ENCODE peak calls at places on chromosomes 1 and 21, in four cellular contexts. R is HTR-8/SVneo, T is iris pigment epithelial cell, N is dermis microvascular lymphatic vessel endothelial cell. Q is an unnamed sample.

GRCh38 chr1:1479547-1480483 is 8.2 kb downstream of the ATAD3B start:
- DNase-seq in N (no peak), R (no peak), T (no peak), Q (peak)

GRCh38 chr1:91650764-91651163 is 150.1 kb downstream of the CDC7 start:
- DNase-seq in R (peak), N (no peak), T (peak), Q (no peak)

GRCh38 chr1:177959793-177960515 is 9.9 kb downstream of the SEC16B start:
- DNase-seq in T (peak), R (peak), N (no peak), Q (no peak)

GRCh38 chr1:59707216-59707615 is 107.5 kb upstream of the HOOK1 start:
- DNase-seq in T (peak), N (no peak), R (peak), Q (no peak)

GRCh38 chr1:11839727-11840705 is 7.6 kb downstream of the NPPA start:
- DNase-seq in T (no peak), N (no peak), R (no peak), Q (no peak)

GRCh38 chr1:54107131-54107530 is 45.7 kb downstream of the CDCP2 start:
- DNase-seq in N (no peak), R (no peak), T (peak), Q (peak)

GRCh38 chr1:93172778-93173177 is 7.4 kb downstream of the TMED5 start:
- DNase-seq in N (no peak), R (no peak), T (no peak), Q (no peak)

GRCh38 chr21:45329261-45330074 is 41.8 kb upstream of the POFUT2 start:
- DNase-seq in T (no peak), R (peak), N (no peak), Q (peak)

GRCh38 chr1:9293512-9294439 is 1.1 kb downstream of the SPSB1 start:
- DNase-seq in N (no peak), T (peak), R (no peak), Q (peak)

GRCh38 chr1:115665746-115666145 is 24.0 kb downstream of the VANGL1 start:
- DNase-seq in N (no peak), R (no peak), T (no peak), Q (no peak)

GRCh38 chr1:235996048-235996785 is 68.7 kb downstream of the NID1 start:
- DNase-seq in T (no peak), R (no peak), N (no peak), Q (no peak)

GRCh38 chr21:30268608-30269197 is 14.0 kb downstream of the KRTAP24-1 start:
- DNase-seq in R (no peak), N (no peak), T (no peak), Q (peak)

GRCh38 chr21:32484706-32485380 is 72.3 kb downstream of the EVA1C start:
- DNase-seq in T (no peak), R (no peak), N (no peak), Q (no peak)

GRCh38 chr1:10387611-10388386 is 11.1 kb upstream of the PGD start:
- DNase-seq in T (peak), R (no peak), N (no peak), Q (peak)

GRCh38 chr1:116676291-116676690 is 8.8 kb upstream of the IGSF3 start:
- DNase-seq in T (no peak), N (no peak), R (no peak), Q (no peak)

GRCh38 chr1:38873027-38873969 is at the start of gene MYCBP:
- DNase-seq in R (peak), T (peak), N (peak), Q (peak)

GRCh38 chr1:33182452-33182851 is 609 bp upstream of the TRIM62 start:
- DNase-seq in T (peak), N (no peak), R (no peak), Q (no peak)

GRCh38 chr21:34648739-34649297 is 20.0 kb upstream of the CLIC6 start:
- DNase-seq in T (no peak), N (no peak), R (no peak), Q (no peak)

GRCh38 chr1:205205055-205205454 is 6.4 kb downstream of the DSTYK start:
- DNase-seq in N (no peak), T (no peak), R (no peak), Q (no peak)

GRCh38 chr1:98947071-98947470 is 57.6 kb downstream of the PLPPR5 start:
- DNase-seq in N (no peak), R (no peak), T (peak), Q (no peak)

GRCh38 chr1:163535807-163536206 is 214.1 kb downstream of the NUF2 start:
- DNase-seq in N (no peak), R (no peak), T (peak), Q (no peak)

GRCh38 chr1:175129997-175130648 is 62.5 kb downstream of the KIAA0040 start:
- DNase-seq in T (peak), N (peak), R (no peak), Q (peak)

GRCh38 chr1:224579526-224579925 is 36.6 kb upstream of the CNIH3 start:
- DNase-seq in N (no peak), R (peak), T (peak), Q (no peak)

GRCh38 chr1:244319283-244320132 is 132.2 kb downstream of the ADSS2 start:
- DNase-seq in N (no peak), T (peak), R (no peak), Q (no peak)

GRCh38 chr1:82337635-82338034 is 536.9 kb downstream of the ADGRL2 start:
- DNase-seq in R (no peak), T (no peak), N (no peak), Q (no peak)

GRCh38 chr1:178541829-178542553 is 29.1 kb downstream of the TEX35 start:
- DNase-seq in T (no peak), N (no peak), R (peak), Q (peak)

GRCh38 chr1:247368501-247368900 is 36.8 kb upstream of the ZNF496 start:
- DNase-seq in T (no peak), N (no peak), R (no peak), Q (no peak)

GRCh38 chr1:61397915-61398314 is 315.6 kb downstream of the NFIA start:
- DNase-seq in R (no peak), T (peak), N (no peak), Q (no peak)

GRCh38 chr1:99645699-99646531 is at the start of gene PALMD:
- DNase-seq in T (peak), N (peak), R (no peak), Q (no peak)

GRCh38 chr1:2073382-2074230 is 23.4 kb downstream of the PRKCZ start:
- DNase-seq in N (no peak), T (peak), R (no peak), Q (peak)

GRCh38 chr1:236120725-236121153 is 21.6 kb upstream of the GPR137B start:
- DNase-seq in R (no peak), T (no peak), N (no peak), Q (no peak)

GRCh38 chr1:190436615-190437014 is 41.0 kb downstream of the BRINP3 start:
- DNase-seq in N (no peak), T (peak), R (peak), Q (no peak)

GRCh38 chr1:203661572-203661971 is 34.9 kb downstream of the ATP2B4 start:
- DNase-seq in R (no peak), N (no peak), T (no peak), Q (no peak)